ENCODE peak calls at places on chromosomes 5 and 9, in seven cellular contexts. One of them, this sample, is unnamed. For H3K27me3 and H3K9me3, the result is how much of the 10 kb centered on the place peaks cover.

GRCh38 chr5:66551338-66551737 is 44.9 kb upstream of the MAST4 start:
- DNase-seq in psoas muscle: no peak
- DNase-seq in BE2C: no peak
- DNase-seq in mammary epithelial cell: no peak
- DNase-seq in lower lobe of right lung: no peak
- DNase-seq in right atrium auricular region: no peak
- DNase-seq in mesenchymal stem cell: no peak
- DNase-seq in this sample: no peak

GRCh38 chr9:117035546-117035945 is 348.4 kb downstream of the TRIM32 start:
- DNase-seq in psoas muscle: no peak
- DNase-seq in BE2C: no peak
- DNase-seq in mammary epithelial cell: no peak
- DNase-seq in lower lobe of right lung: no peak
- DNase-seq in right atrium auricular region: no peak
- DNase-seq in mesenchymal stem cell: no peak
- DNase-seq in this sample: no peak

GRCh38 chr5:13034048-13034447 is 910.4 kb downstream of the DNAH5 start:
- DNase-seq in psoas muscle: no peak
- DNase-seq in BE2C: no peak
- DNase-seq in mammary epithelial cell: no peak
- DNase-seq in lower lobe of right lung: no peak
- DNase-seq in right atrium auricular region: no peak
- DNase-seq in mesenchymal stem cell: no peak
- DNase-seq in this sample: no peak

GRCh38 chr5:26326153-26326759 is 712.1 kb downstream of the CDH9 start:
- DNase-seq in psoas muscle: peak
- DNase-seq in BE2C: no peak
- DNase-seq in mammary epithelial cell: no peak
- DNase-seq in lower lobe of right lung: no peak
- DNase-seq in right atrium auricular region: no peak
- DNase-seq in mesenchymal stem cell: no peak
- DNase-seq in this sample: no peak

GRCh38 chr5:113693205-113693553 is 179.7 kb downstream of the YTHDC2 start:
- DNase-seq in psoas muscle: no peak
- DNase-seq in BE2C: no peak
- DNase-seq in mammary epithelial cell: no peak
- DNase-seq in lower lobe of right lung: no peak
- DNase-seq in right atrium auricular region: no peak
- DNase-seq in mesenchymal stem cell: peak
- DNase-seq in this sample: peak

GRCh38 chr5:98992552-98992951 is 63.7 kb upstream of the CHD1 start:
- DNase-seq in psoas muscle: no peak
- DNase-seq in BE2C: no peak
- DNase-seq in mammary epithelial cell: no peak
- DNase-seq in lower lobe of right lung: no peak
- DNase-seq in right atrium auricular region: no peak
- DNase-seq in mesenchymal stem cell: no peak
- DNase-seq in this sample: no peak

GRCh38 chr5:123087173-123088030 is 1.6 kb upstream of the PRDM6 start:
- DNase-seq in psoas muscle: no peak
- DNase-seq in BE2C: no peak
- DNase-seq in mammary epithelial cell: no peak
- DNase-seq in lower lobe of right lung: no peak
- DNase-seq in right atrium auricular region: no peak
- DNase-seq in mesenchymal stem cell: peak
- DNase-seq in this sample: no peak

GRCh38 chr5:105506692-105507277 is 1944.2 kb upstream of the NUDT12 start:
- DNase-seq in psoas muscle: no peak
- DNase-seq in BE2C: peak
- DNase-seq in mammary epithelial cell: no peak
- DNase-seq in lower lobe of right lung: no peak
- DNase-seq in right atrium auricular region: no peak
- DNase-seq in mesenchymal stem cell: peak
- DNase-seq in this sample: no peak

GRCh38 chr5:135214897-135215616 is 181.0 kb upstream of the PITX1 start:
- DNase-seq in psoas muscle: no peak
- DNase-seq in BE2C: no peak
- DNase-seq in mammary epithelial cell: no peak
- DNase-seq in lower lobe of right lung: no peak
- DNase-seq in right atrium auricular region: peak
- DNase-seq in mesenchymal stem cell: peak
- DNase-seq in this sample: no peak

GRCh38 chr5:160651682-160652645 is 200.0 kb downstream of the ATP10B start:
- DNase-seq in psoas muscle: no peak
- DNase-seq in BE2C: no peak
- DNase-seq in mammary epithelial cell: no peak
- DNase-seq in lower lobe of right lung: no peak
- DNase-seq in right atrium auricular region: no peak
- DNase-seq in mesenchymal stem cell: no peak
- DNase-seq in this sample: no peak

GRCh38 chr9:113955076-113955752 is 79.1 kb downstream of the ZNF618 start:
- DNase-seq in psoas muscle: no peak
- DNase-seq in BE2C: no peak
- DNase-seq in mammary epithelial cell: no peak
- DNase-seq in lower lobe of right lung: no peak
- DNase-seq in right atrium auricular region: no peak
- DNase-seq in mesenchymal stem cell: peak
- DNase-seq in this sample: no peak

GRCh38 chr9:128099932-128100491 is 27.5 kb downstream of the PTGES2 start:
- DNase-seq in psoas muscle: peak
- DNase-seq in BE2C: no peak
- DNase-seq in mammary epithelial cell: no peak
- DNase-seq in lower lobe of right lung: peak
- DNase-seq in right atrium auricular region: no peak
- DNase-seq in mesenchymal stem cell: no peak
- DNase-seq in this sample: no peak

GRCh38 chr9:79023134-79023577 is 548.6 kb upstream of the TLE4 start:
- DNase-seq in psoas muscle: no peak
- DNase-seq in BE2C: no peak
- DNase-seq in mammary epithelial cell: peak
- DNase-seq in lower lobe of right lung: no peak
- DNase-seq in right atrium auricular region: no peak
- DNase-seq in mesenchymal stem cell: peak
- DNase-seq in this sample: no peak

GRCh38 chr9:97398999-97399758 is 12.7 kb upstream of the TDRD7 start:
- DNase-seq in psoas muscle: peak
- DNase-seq in BE2C: peak
- DNase-seq in mammary epithelial cell: peak
- DNase-seq in lower lobe of right lung: peak
- DNase-seq in right atrium auricular region: peak
- DNase-seq in mesenchymal stem cell: peak
- DNase-seq in this sample: peak

GRCh38 chr9:108099854-108100253 is 610.3 kb upstream of the KLF4 start:
- DNase-seq in psoas muscle: no peak
- DNase-seq in BE2C: no peak
- DNase-seq in mammary epithelial cell: no peak
- DNase-seq in lower lobe of right lung: no peak
- DNase-seq in right atrium auricular region: no peak
- DNase-seq in mesenchymal stem cell: no peak
- DNase-seq in this sample: no peak

GRCh38 chr5:132279801-132280200 is 14.4 kb upstream of the SLC22A4 start:
- DNase-seq in psoas muscle: no peak
- DNase-seq in BE2C: no peak
- DNase-seq in mammary epithelial cell: no peak
- DNase-seq in lower lobe of right lung: no peak
- DNase-seq in right atrium auricular region: no peak
- DNase-seq in mesenchymal stem cell: no peak
- DNase-seq in this sample: no peak

GRCh38 chr5:148723143-148723542 is 68.8 kb upstream of the HTR4 start:
- DNase-seq in psoas muscle: no peak
- DNase-seq in BE2C: no peak
- DNase-seq in mammary epithelial cell: no peak
- DNase-seq in lower lobe of right lung: no peak
- DNase-seq in right atrium auricular region: no peak
- DNase-seq in mesenchymal stem cell: no peak
- DNase-seq in this sample: no peak

GRCh38 chr5:168611163-168611562 is 32.0 kb upstream of the PANK3 start:
- DNase-seq in psoas muscle: no peak
- DNase-seq in BE2C: no peak
- DNase-seq in mammary epithelial cell: no peak
- DNase-seq in lower lobe of right lung: no peak
- DNase-seq in right atrium auricular region: no peak
- DNase-seq in mesenchymal stem cell: peak
- DNase-seq in this sample: no peak

GRCh38 chr9:34382879-34383278 is 6.2 kb upstream of the MYORG start:
- DNase-seq in psoas muscle: no peak
- DNase-seq in BE2C: no peak
- DNase-seq in mammary epithelial cell: no peak
- DNase-seq in lower lobe of right lung: no peak
- DNase-seq in right atrium auricular region: peak
- DNase-seq in mesenchymal stem cell: no peak
- DNase-seq in this sample: no peak

GRCh38 chr5:55711531-55712022 is 547 bp downstream of the SLC38A9 start:
- DNase-seq in psoas muscle: no peak
- DNase-seq in BE2C: no peak
- DNase-seq in mammary epithelial cell: no peak
- DNase-seq in lower lobe of right lung: no peak
- DNase-seq in right atrium auricular region: no peak
- DNase-seq in mesenchymal stem cell: no peak
- DNase-seq in this sample: no peak

GRCh38 chr5:80254767-80255424 is 952 bp downstream of the SERINC5 start:
- DNase-seq in psoas muscle: no peak
- DNase-seq in BE2C: no peak
- DNase-seq in mammary epithelial cell: peak
- DNase-seq in lower lobe of right lung: no peak
- DNase-seq in right atrium auricular region: no peak
- DNase-seq in mesenchymal stem cell: peak
- DNase-seq in this sample: no peak

GRCh38 chr5:174008922-174009321 is 20.0 kb downstream of the C5orf47 start:
- DNase-seq in psoas muscle: no peak
- DNase-seq in BE2C: no peak
- DNase-seq in mammary epithelial cell: no peak
- DNase-seq in lower lobe of right lung: no peak
- DNase-seq in right atrium auricular region: no peak
- DNase-seq in mesenchymal stem cell: no peak
- DNase-seq in this sample: no peak
- H3K27me3 ChIP-seq in psoas muscle: under half
- H3K27me3 ChIP-seq in BE2C: under half
- H3K27me3 ChIP-seq in mammary epithelial cell: under half
- H3K27me3 ChIP-seq in lower lobe of right lung: under half
- H3K27me3 ChIP-seq in right atrium auricular region: under half
- H3K27me3 ChIP-seq in mesenchymal stem cell: under half
- H3K27me3 ChIP-seq in this sample: under half

GRCh38 chr5:24850911-24851310 is 206.1 kb upstream of the CDH10 start:
- DNase-seq in psoas muscle: no peak
- DNase-seq in BE2C: no peak
- DNase-seq in mammary epithelial cell: no peak
- DNase-seq in lower lobe of right lung: no peak
- DNase-seq in right atrium auricular region: no peak
- DNase-seq in mesenchymal stem cell: no peak
- DNase-seq in this sample: no peak

GRCh38 chr5:24854350-24854749 is 209.6 kb upstream of the CDH10 start:
- DNase-seq in psoas muscle: no peak
- DNase-seq in BE2C: no peak
- DNase-seq in mammary epithelial cell: peak
- DNase-seq in lower lobe of right lung: no peak
- DNase-seq in right atrium auricular region: no peak
- DNase-seq in mesenchymal stem cell: no peak
- DNase-seq in this sample: no peak

GRCh38 chr5:24855485-24855884 is 210.7 kb upstream of the CDH10 start:
- DNase-seq in psoas muscle: no peak
- DNase-seq in BE2C: no peak
- DNase-seq in mammary epithelial cell: no peak
- DNase-seq in lower lobe of right lung: no peak
- DNase-seq in right atrium auricular region: no peak
- DNase-seq in mesenchymal stem cell: peak
- DNase-seq in this sample: no peak
- H3K9me3 ChIP-seq in psoas muscle: under half
- H3K9me3 ChIP-seq in BE2C: under half
- H3K9me3 ChIP-seq in mammary epithelial cell: under half
- H3K9me3 ChIP-seq in lower lobe of right lung: under half
- H3K9me3 ChIP-seq in right atrium auricular region: under half
- H3K9me3 ChIP-seq in mesenchymal stem cell: under half
- H3K9me3 ChIP-seq in this sample: under half

DNA sequence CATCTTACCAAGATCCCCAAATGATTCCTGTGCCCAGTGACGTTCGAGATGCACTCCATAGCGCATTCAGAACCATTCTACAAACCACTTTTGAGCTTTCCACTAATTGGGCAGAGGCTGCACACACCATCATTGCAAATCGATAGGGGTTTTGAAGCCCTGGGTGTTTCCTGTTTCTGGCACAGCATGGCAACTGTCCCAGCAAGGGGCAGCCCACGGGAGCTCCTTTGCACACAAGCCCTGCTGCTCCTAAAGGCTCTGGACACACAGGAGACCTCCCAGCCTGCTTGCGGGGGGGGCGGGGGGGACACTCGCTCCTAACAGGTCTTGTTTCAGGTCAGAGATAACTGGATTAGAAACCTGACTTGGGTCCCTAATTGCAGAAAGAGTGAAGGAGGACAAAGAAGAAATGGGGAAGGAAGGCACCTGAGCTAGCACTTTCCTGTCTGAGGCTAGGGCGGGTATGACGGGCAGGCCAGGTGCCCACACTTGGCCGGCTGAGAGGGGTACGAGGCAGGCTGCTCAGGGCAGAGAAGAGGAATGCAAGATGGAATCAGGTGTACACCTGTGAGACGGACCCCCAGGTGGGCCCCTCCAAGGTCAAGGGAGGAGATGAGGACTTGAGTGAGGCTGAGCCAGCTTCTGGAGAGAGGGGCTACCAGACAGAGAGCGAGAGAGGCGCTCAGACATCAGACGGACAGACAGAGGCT is 828 bp downstream of the FBP1 start:
- DNase-seq in psoas muscle: no peak
- DNase-seq in BE2C: no peak
- DNase-seq in mammary epithelial cell: no peak
- DNase-seq in lower lobe of right lung: no peak
- DNase-seq in right atrium auricular region: no peak
- DNase-seq in mesenchymal stem cell: no peak
- DNase-seq in this sample: no peak
- H3K4me3 ChIP-seq in psoas muscle: peak
- H3K4me3 ChIP-seq in BE2C: no peak
- H3K4me3 ChIP-seq in mammary epithelial cell: no peak
- H3K4me3 ChIP-seq in lower lobe of right lung: peak
- H3K4me3 ChIP-seq in right atrium auricular region: peak
- H3K4me3 ChIP-seq in mesenchymal stem cell: peak
- H3K4me3 ChIP-seq in this sample: peak

GRCh38 chr9:129671519-129671918 is 6.1 kb downstream of the PRRX2 start:
- DNase-seq in psoas muscle: no peak
- DNase-seq in BE2C: no peak
- DNase-seq in mammary epithelial cell: peak
- DNase-seq in lower lobe of right lung: no peak
- DNase-seq in right atrium auricular region: no peak
- DNase-seq in mesenchymal stem cell: no peak
- DNase-seq in this sample: no peak

GRCh38 chr9:129672702-129673101 is 7.3 kb downstream of the PRRX2 start:
- DNase-seq in psoas muscle: no peak
- DNase-seq in BE2C: no peak
- DNase-seq in mammary epithelial cell: no peak
- DNase-seq in lower lobe of right lung: no peak
- DNase-seq in right atrium auricular region: no peak
- DNase-seq in mesenchymal stem cell: no peak
- DNase-seq in this sample: no peak

GRCh38 chr9:129669946-129670345 is 4.5 kb downstream of the PRRX2 start:
- DNase-seq in psoas muscle: no peak
- DNase-seq in BE2C: no peak
- DNase-seq in mammary epithelial cell: no peak
- DNase-seq in lower lobe of right lung: no peak
- DNase-seq in right atrium auricular region: no peak
- DNase-seq in mesenchymal stem cell: no peak
- DNase-seq in this sample: no peak

GRCh38 chr9:129669141-129669718 is 3.8 kb downstream of the PRRX2 start:
- DNase-seq in psoas muscle: no peak
- DNase-seq in BE2C: no peak
- DNase-seq in mammary epithelial cell: no peak
- DNase-seq in lower lobe of right lung: no peak
- DNase-seq in right atrium auricular region: no peak
- DNase-seq in mesenchymal stem cell: peak
- DNase-seq in this sample: no peak

GRCh38 chr9:129671065-129671464 is 5.6 kb downstream of the PRRX2 start:
- DNase-seq in psoas muscle: no peak
- DNase-seq in BE2C: no peak
- DNase-seq in mammary epithelial cell: no peak
- DNase-seq in lower lobe of right lung: no peak
- DNase-seq in right atrium auricular region: no peak
- DNase-seq in mesenchymal stem cell: no peak
- DNase-seq in this sample: no peak
- H3K27me3 ChIP-seq in psoas muscle: half or more
- H3K27me3 ChIP-seq in BE2C: under half
- H3K27me3 ChIP-seq in mammary epithelial cell: under half
- H3K27me3 ChIP-seq in lower lobe of right lung: under half
- H3K27me3 ChIP-seq in right atrium auricular region: under half
- H3K27me3 ChIP-seq in mesenchymal stem cell: under half
- H3K27me3 ChIP-seq in this sample: under half

This sample was measured in heart right ventricle.